ENCODE peak calls at places on chromosomes 12 and 14, in seven cellular contexts. M, E, G, V, Z, H and X are unnamed samples.

GRCh38 chr14:93683241-93683640 is 105.0 kb downstream of the PRIMA1 start:
- DNase-seq in M (no peak), E (no peak), G (no peak), V (no peak), Z (no peak), H (no peak), X (no peak)

GRCh38 chr14:89669209-89669608 is 252.2 kb upstream of the FOXN3 start:
- DNase-seq in M (no peak), E (no peak), G (no peak), V (peak), Z (no peak), H (peak), X (no peak)

GRCh38 chr12:108273217-108273616 is 65.9 kb downstream of the CMKLR1 start:
- DNase-seq in M (no peak), E (no peak), G (no peak), V (no peak), Z (no peak), H (no peak), X (no peak)

GRCh38 chr12:124720687-124721500 is 142.8 kb downstream of the SCARB1 start:
- DNase-seq in M (no peak), E (peak), G (no peak), V (peak), Z (peak), H (peak), X (peak)

GRCh38 chr12:26127404-26127803 is 2.6 kb upstream of the BHLHE41 start:
- DNase-seq in M (no peak), E (no peak), G (no peak), V (no peak), Z (no peak), H (no peak), X (peak)

GRCh38 chr12:110531741-110532333 is 29.7 kb downstream of the RAD9B start:
- DNase-seq in M (peak), E (peak), G (no peak), V (no peak), Z (peak), H (no peak), X (peak)

GRCh38 chr14:51533160-51533559 is 118.5 kb upstream of the FRMD6 start:
- DNase-seq in M (peak), E (no peak), G (no peak), V (no peak), Z (no peak), H (no peak), X (peak)

GRCh38 chr12:75660805-75661404 is 149.5 kb upstream of the KRR1 start:
- DNase-seq in M (no peak), E (peak), G (no peak), V (no peak), Z (no peak), H (no peak), X (peak)

GRCh38 chr14:101636081-101636560 is 74.8 kb downstream of the DIO3 start:
- DNase-seq in M (no peak), E (no peak), G (no peak), V (no peak), Z (peak), H (no peak), X (no peak)

GRCh38 chr14:74684444-74684843 is 28.4 kb downstream of the AREL1 start:
- DNase-seq in M (no peak), E (no peak), G (no peak), V (no peak), Z (no peak), H (no peak), X (no peak)

GRCh38 chr12:4280351-4281163 is 7.0 kb downstream of the CCND2 start:
- DNase-seq in M (no peak), E (no peak), G (peak), V (no peak), Z (no peak), H (peak), X (no peak)

GRCh38 chr12:4279120-4279690 is 5.6 kb downstream of the CCND2 start:
- DNase-seq in M (no peak), E (no peak), G (no peak), V (no peak), Z (no peak), H (no peak), X (no peak)

GRCh38 chr12:4282103-4282891 is 8.7 kb downstream of the CCND2 start:
- DNase-seq in M (no peak), E (no peak), G (no peak), V (no peak), Z (no peak), H (no peak), X (no peak)

GRCh38 chr12:4282892-4283511 is 9.4 kb downstream of the CCND2 start:
- DNase-seq in M (no peak), E (no peak), G (no peak), V (no peak), Z (no peak), H (no peak), X (no peak)

DNA sequence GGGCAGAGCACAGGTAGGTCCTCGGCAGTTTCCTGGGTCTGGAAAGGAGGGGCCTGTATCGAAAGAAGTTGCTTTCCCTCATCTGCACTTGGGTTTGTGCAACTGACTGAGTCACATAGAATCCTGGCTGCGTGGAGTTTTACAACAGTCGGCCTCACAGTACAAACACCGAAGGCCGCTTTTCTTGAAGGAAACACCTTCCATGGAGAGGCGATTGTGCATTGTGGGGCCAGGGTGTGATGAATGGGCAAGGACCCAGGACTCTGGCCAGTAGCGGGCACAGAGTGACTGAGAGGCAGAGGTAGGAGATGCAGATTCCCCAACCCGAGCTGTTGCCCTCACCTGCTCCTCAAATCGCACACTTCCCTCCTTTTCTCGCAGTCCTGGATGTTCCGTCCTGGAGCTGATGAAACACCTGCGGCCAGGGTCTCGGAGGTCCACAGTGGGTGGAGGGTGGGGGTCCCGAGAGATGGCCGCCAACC is 7.7 kb downstream of the CCND2 start:
- DNase-seq in M (no peak), E (no peak), G (no peak), V (no peak), Z (no peak), H (no peak), X (no peak)
- TF ChIP-seq CTCF in M (no peak), E (no peak), G (no peak), V (no peak), Z (no peak), H (no peak), X (no peak)

GRCh38 chr14:61733972-61734371 is 28.2 kb upstream of the SNAPC1 start:
- DNase-seq in M (no peak), E (no peak), G (no peak), V (no peak), Z (no peak), H (no peak), X (peak)

GRCh38 chr14:61736751-61737150 is 25.5 kb upstream of the SNAPC1 start:
- DNase-seq in M (no peak), E (no peak), G (no peak), V (no peak), Z (no peak), H (no peak), X (peak)

GRCh38 chr14:61726772-61727658 is 31.7 kb downstream of the HIF1A start:
- DNase-seq in M (no peak), E (no peak), G (no peak), V (no peak), Z (no peak), H (no peak), X (no peak)

DNA sequence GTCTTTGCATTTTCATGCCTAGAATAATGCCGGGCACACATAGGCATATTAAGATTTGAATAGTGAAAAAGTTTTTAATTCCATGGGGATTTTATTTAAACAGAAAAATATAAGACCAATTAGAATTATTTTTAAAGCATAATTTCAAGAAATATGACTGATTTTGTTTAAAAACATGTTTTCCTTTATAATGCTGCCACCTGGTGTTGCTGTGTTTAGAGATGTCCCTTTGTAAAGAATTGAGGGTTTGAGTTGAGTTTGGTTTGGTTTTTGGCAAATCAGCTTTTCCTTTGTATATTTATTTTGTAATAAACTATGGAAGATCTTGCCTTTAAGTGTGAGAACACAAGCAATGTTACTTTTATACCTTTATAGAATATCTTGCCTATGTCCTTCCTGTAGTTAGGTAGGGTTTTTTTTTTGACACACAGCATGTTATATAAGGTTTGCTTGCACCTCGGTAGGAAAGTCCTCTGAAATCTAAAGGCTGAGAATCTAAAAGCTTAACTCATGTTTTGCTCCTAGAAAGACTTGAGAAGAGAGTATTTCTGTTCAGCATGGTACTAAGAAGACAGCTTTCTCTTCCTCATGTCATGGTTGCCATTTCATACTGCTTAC is 31.4 kb upstream of the SNAPC1 start:
- DNase-seq in M (no peak), E (no peak), G (no peak), V (no peak), Z (no peak), H (no peak), X (peak)
- TF ChIP-seq CTCF in M (peak), E (peak), G (no peak), V (peak), Z (peak), H (peak), X (peak)

DNA sequence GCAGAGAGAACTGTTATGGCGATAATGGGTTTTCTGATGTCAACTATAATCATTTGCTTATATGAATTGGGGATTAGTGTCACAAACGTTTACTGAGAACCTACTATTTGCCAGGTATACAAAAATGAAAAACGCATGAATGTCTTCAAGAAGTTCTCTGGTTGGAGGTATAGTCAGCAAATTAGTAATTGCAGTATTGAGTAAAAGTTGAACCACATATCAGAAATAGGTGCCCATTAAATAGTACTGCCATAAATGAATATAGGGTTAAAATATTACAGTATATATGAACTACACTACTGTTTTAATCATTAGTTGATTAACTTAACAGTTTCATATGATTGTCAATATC is 60.0 kb downstream of the PTPRB start:
- DNase-seq in M (no peak), E (no peak), G (no peak), V (no peak), Z (no peak), H (no peak), X (no peak)
- TF ChIP-seq CTCF in M (no peak), E (no peak), G (no peak), V (no peak), Z (no peak), H (no peak), X (no peak)

GRCh38 chr12:57272337-57273151 is 21.6 kb upstream of the STAC3 start:
- DNase-seq in M (no peak), E (peak), G (peak), V (no peak), Z (no peak), H (peak), X (no peak)

GRCh38 chr12:57280234-57281062 is 29.5 kb upstream of the STAC3 start:
- DNase-seq in M (peak), E (peak), G (no peak), V (no peak), Z (peak), H (no peak), X (peak)

GRCh38 chr12:57278465-57279453 is 27.8 kb upstream of the STAC3 start:
- DNase-seq in M (no peak), E (no peak), G (no peak), V (no peak), Z (no peak), H (no peak), X (no peak)

GRCh38 chr12:57273516-57273915 is 22.5 kb upstream of the STAC3 start:
- DNase-seq in M (no peak), E (no peak), G (no peak), V (no peak), Z (no peak), H (no peak), X (no peak)

DNA sequence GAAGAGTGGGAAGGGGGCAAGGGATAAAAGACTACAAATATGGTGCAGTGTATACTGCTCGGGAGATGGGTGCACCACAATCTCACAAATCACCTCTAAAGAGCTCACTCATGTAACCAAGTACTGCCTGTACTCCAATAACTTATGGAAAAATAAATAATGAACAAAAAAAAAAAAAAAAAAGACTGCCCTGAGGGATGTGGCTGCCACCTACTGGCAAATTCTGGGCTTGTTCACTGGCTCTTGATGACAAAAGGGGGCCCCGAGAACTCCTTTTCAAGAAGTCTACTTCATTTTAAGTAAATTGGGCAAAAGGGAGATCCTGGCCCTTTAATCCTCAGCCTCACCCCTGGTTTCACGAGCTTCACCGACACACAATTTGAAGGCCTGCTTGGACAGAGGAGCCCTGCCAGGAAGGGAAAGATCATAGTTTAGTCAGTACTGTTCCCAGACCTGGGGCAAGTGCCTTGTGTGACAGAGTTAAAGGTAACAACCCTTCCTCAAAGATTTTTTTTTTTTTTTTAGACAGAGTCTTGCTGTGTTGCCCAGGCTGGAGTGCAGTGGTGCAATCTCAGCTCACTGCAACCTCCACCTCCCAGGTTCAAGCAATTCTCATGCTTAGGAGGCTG is 26.1 kb upstream of the STAC3 start:
- DNase-seq in M (no peak), E (peak), G (no peak), V (no peak), Z (no peak), H (no peak), X (peak)
- TF ChIP-seq CTCF in M (peak), E (peak), G (no peak), V (peak), Z (peak), H (peak), X (peak)